ENCODE peak calls at places on chromosome X, in six cellular contexts. O is NCI-H2081, X is fibroblast of the conjunctiva, J is memory B cell, B is A673, C is amygdala. A is an unnamed sample.

GRCh38 chrX:4735299-4735698 is 1021.9 kb upstream of the PRKX start:
- DNase-seq in O (no peak), X (no peak), C (no peak), J (no peak), B (no peak), A (no peak)

GRCh38 chrX:112513154-112513553 is 166.6 kb downstream of the LHFPL1 start:
- DNase-seq in C (no peak), J (no peak), O (no peak), X (peak), B (no peak), A (no peak)

GRCh38 chrX:80578518-80579105 is 158.4 kb downstream of the TENT5D start:
- DNase-seq in O (peak), C (no peak), B (peak), X (peak), J (no peak), A (no peak)

GRCh38 chrX:150200820-150201287 is 162.3 kb upstream of the MAMLD1 start:
- DNase-seq in X (peak), O (no peak), C (no peak), J (no peak), B (peak), A (no peak)

GRCh38 chrX:152904151-152905080 is 6.5 kb downstream of the ZNF185 start:
- DNase-seq in O (peak), C (no peak), J (no peak), X (no peak), B (peak), A (no peak)

GRCh38 chrX:97638621-97639020 is 754.9 kb downstream of the RPA4 start:
- DNase-seq in C (no peak), O (no peak), X (no peak), B (no peak), J (no peak), A (no peak)

GRCh38 chrX:48083706-48084105 is 12.3 kb upstream of the ZNF630 start:
- DNase-seq in O (no peak), C (no peak), B (no peak), X (no peak), J (no peak), A (no peak)

GRCh38 chrX:38768079-38768478 is 33.2 kb upstream of the MID1IP1 start:
- DNase-seq in C (no peak), J (peak), B (peak), O (peak), X (peak), A (no peak)